ENCODE peak calls at places on chromosomes 5 and 9, in six cellular contexts. K is HFF-Myc, O is IMR-90, B is A549, G is GM06990, V is suprapubic skin. J is an unnamed sample.

GRCh38 chr9:114629563-114630090 is 18.5 kb downstream of the TMEM268 start:
- DNase-seq in V (no peak), B (no peak), K (no peak), G (no peak), O (peak; percentile 18), J (no peak)

GRCh38 chr9:126708178-126708577 is 94.5 kb downstream of the LMX1B start:
- DNase-seq in V (no peak), G (no peak), O (no peak), K (no peak), B (no peak), J (peak; percentile 90)

GRCh38 chr9:75687359-75687953 is 203.0 kb upstream of the PCSK5 start:
- DNase-seq in B (no peak), G (no peak), O (no peak), V (no peak), K (no peak), J (no peak)

GRCh38 chr9:749712-750111 is 91.8 kb upstream of the DMRT1 start:
- DNase-seq in V (no peak), B (no peak), K (no peak), G (no peak), O (no peak), J (no peak)

GRCh38 chr5:144457160-144457559 is 286.5 kb downstream of the KCTD16 start:
- DNase-seq in O (no peak), G (no peak), B (no peak), K (no peak), V (no peak), J (no peak)

GRCh38 chr9:86573886-86574285 is 219.7 kb upstream of the TUT7 start:
- DNase-seq in V (no peak), K (no peak), O (peak; percentile 53), G (no peak), B (no peak), J (no peak)

GRCh38 chr5:178057839-178058238 is 55.5 kb upstream of the N4BP3 start:
- DNase-seq in G (no peak), B (no peak), O (no peak), V (no peak), K (no peak), J (no peak)

GRCh38 chr5:125510651-125511050 is 764.2 kb upstream of the ZNF608 start:
- DNase-seq in B (no peak), G (no peak), V (no peak), O (no peak), K (no peak), J (no peak)

GRCh38 chr9:114449236-114449635 is 56.0 kb downstream of the WHRN start:
- DNase-seq in G (no peak), K (no peak), B (no peak), O (no peak), V (no peak), J (no peak)

GRCh38 chr5:58318468-58318867 is 141.4 kb downstream of the PLK2 start:
- DNase-seq in B (no peak), V (no peak), K (peak; percentile 59), O (peak; percentile 70), G (no peak), J (no peak)

GRCh38 chr5:59042201-59042600 is 459.3 kb downstream of the RAB3C start:
- DNase-seq in O (peak; percentile 63), V (no peak), B (no peak), K (peak; percentile 59), G (no peak), J (no peak)

GRCh38 chr5:107282061-107282460 is 388.7 kb downstream of the EFNA5 start:
- DNase-seq in O (no peak), G (no peak), K (no peak), V (no peak), B (no peak), J (no peak)

GRCh38 chr9:130912932-130913598 is 16.5 kb upstream of the QRFP start:
- DNase-seq in G (no peak), V (no peak), B (no peak), K (no peak), O (peak; percentile 78), J (no peak)

GRCh38 chr5:159156839-159157238 is 52.5 kb downstream of the RNF145 start:
- DNase-seq in O (peak; percentile 83), B (peak; percentile 73), G (no peak), K (peak; percentile 67), V (no peak), J (no peak)

GRCh38 chr9:8270235-8270634 is 470.7 kb upstream of the DMAC1 start:
- DNase-seq in K (no peak), V (no peak), B (no peak), O (no peak), G (no peak), J (no peak)

GRCh38 chr9:69155341-69156030 is 18.6 kb upstream of the TJP2 start:
- DNase-seq in B (no peak), V (no peak), O (no peak), K (no peak), G (no peak), J (no peak)

GRCh38 chr5:128842241-128842640 is 123.0 kb upstream of the SLC27A6 start:
- DNase-seq in K (no peak), B (no peak), V (no peak), G (no peak), O (no peak), J (no peak)

GRCh38 chr5:60493372-60493771 is 206.6 kb downstream of the DEPDC1B start:
- DNase-seq in O (no peak), V (no peak), K (no peak), G (no peak), B (no peak), J (no peak)

GRCh38 chr5:80246995-80247729 is 8.7 kb downstream of the SERINC5 start:
- DNase-seq in O (peak; percentile 91), V (no peak), B (peak; percentile 42), K (no peak), G (peak; percentile 4), J (no peak)

GRCh38 chr5:176608937-176609723 is 826 bp downstream of the GPRIN1 start:
- DNase-seq in K (no peak), O (no peak), V (no peak), B (no peak), G (peak; percentile 58), J (no peak)

GRCh38 chr9:124267271-124267807 is 9.6 kb downstream of the NEK6 start:
- DNase-seq in K (no peak), V (no peak), O (peak; percentile 85), G (no peak), B (peak; percentile 56), J (no peak)

GRCh38 chr5:73950441-73950873 is 324.5 kb downstream of the ARHGEF28 start:
- DNase-seq in K (no peak), G (no peak), O (peak; percentile 21), B (no peak), V (no peak), J (no peak)

GRCh38 chr5:39399135-39400036 is 25.4 kb downstream of the DAB2 start:
- DNase-seq in O (peak; percentile 98), V (no peak), G (no peak), B (peak; percentile 62), K (peak; percentile 88), J (no peak)

GRCh38 chr9:87647114-87647513 is 78.8 kb upstream of the CTSL start:
- DNase-seq in K (no peak), V (no peak), O (no peak), B (no peak), G (no peak), J (no peak)

GRCh38 chr9:75626860-75627259 is 263.6 kb upstream of the PCSK5 start:
- DNase-seq in V (no peak), G (no peak), B (no peak), K (no peak), O (no peak), J (no peak)

GRCh38 chr5:173910215-173910614 is 22.1 kb downstream of the CPEB4 start:
- DNase-seq in B (no peak), G (no peak), O (no peak), V (no peak), K (no peak), J (no peak)

GRCh38 chr5:139393497-139394122 is 1.3 kb downstream of the PROB1 start:
- DNase-seq in K (no peak), B (no peak), G (no peak), O (no peak), V (no peak), J (no peak)

GRCh38 chr9:36100532-36100931 is 36.0 kb upstream of the GLIPR2 start:
- DNase-seq in K (no peak), B (no peak), G (no peak), O (peak; percentile 52), V (no peak), J (no peak)

DNA sequence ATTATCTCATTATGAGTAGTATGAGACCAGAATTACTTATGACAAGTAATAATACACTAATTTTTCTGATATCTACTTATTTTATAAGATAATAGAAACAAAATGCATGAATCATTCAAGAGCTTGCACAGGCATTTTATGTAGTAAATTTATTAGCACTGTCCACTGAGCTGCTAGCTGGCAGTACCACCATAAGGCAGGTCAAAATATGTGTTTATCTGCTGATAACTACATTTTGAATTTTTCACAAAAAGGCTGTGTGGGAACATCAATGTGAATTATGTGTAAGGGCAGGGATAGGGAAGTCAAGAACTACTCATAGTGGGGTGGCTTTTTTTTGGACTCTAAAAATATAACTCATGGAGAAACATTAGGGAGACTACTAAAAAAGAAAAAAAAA is 249.6 kb downstream of the PAPPA start:
- DNase-seq in O (no peak), K (no peak), V (no peak), G (no peak), B (no peak), J (no peak)
- TF ChIP-seq CTCF in O (no peak), K (no peak), V (no peak), G (no peak), B (no peak), J (no peak)

GRCh38 chr9:133143639-133144141 is 20.0 kb downstream of the GBGT1 start:
- DNase-seq in G (no peak), B (no peak), V (no peak), O (no peak), K (no peak), J (no peak)
- H3K4me3 ChIP-seq in G (peak overlapping the region; percentile 51), B (peak overlapping the region; percentile 39), V (peak overlapping the region; percentile 43), O (no peak overlapping the region), K (peak overlapping the region; percentile 21), J (peak overlapping the region; percentile 33)

DNA sequence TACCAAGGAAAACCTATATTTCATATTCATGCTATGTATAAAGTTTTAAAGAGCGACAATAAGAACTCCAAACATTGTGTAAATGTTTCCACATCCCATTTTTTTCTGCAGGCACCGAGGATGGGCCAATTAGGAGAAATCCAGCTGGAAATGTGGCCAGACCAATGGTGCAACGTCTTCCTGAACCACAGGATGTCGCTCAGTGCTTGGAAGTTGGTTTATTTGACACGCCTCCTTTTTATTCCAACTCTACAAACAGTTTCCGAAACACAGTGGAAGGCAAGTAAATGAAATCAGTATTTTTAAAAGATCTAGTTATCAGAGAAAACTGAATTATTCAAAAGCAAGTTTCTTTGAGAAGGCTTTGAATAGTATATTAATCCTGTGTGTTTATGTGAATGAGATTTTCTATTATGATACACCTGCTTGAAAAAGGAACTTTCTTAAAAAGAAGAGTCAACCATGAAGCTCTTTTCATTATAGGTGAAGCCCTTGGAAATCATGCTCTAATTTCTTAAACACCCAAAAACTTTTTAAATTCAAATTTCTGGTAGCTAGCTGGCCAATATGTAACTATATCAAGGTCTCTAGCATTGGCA is 9.1 kb downstream of the TYRP1 start:
- DNase-seq in K (no peak), V (no peak), O (peak; percentile 70), G (no peak), B (peak; percentile 8), J (no peak)
- TF ChIP-seq CTCF in K (peak; percentile 62), V (no peak), O (peak; percentile 76), G (peak; percentile 1), B (peak; percentile 84), J (no peak)

DNA sequence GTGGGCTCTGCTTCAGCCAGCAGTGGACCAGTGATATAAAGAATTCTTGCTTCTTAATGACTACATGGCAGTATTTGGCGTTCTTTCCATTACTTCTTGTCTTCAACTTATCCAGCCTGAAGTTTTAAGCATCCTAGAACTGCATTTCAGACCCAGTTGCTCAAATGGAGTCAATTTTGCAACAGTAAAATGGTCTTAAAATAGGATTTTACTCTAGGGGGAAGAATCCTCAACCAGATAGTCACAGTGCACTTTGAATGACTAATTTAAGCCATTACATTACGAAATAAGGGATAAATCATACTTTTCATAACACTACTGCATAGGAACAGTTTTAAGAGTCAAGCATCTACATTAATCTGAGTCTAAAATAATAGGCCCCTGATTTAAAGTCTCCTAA is 1.5 kb upstream of the SMARCA2 start:
- DNase-seq in O (peak; percentile 38), B (no peak), V (no peak), G (no peak), K (no peak), J (no peak)
- H3K4me3 ChIP-seq in O (peak overlapping the region; percentile 86), B (peak overlapping the region; percentile 92), V (peak overlapping the region; percentile 88), G (peak overlapping the region; percentile 93), K (peak overlapping the region; percentile 86), J (no peak overlapping the region)

J was measured in vagina.